ENCODE peak calls at places on chromosome 9, in nine cellular contexts. U is omental fat pad, K is NCI-H2227 treated with DMSO at 0.1 percent for 48 hours, V is EL, G is frontal cortex, C is AG09309, D is right cardiac atrium, M is RKO, X is H9. S is an unnamed sample.
A peak's percentile ranks its signal among the peaks of the same experiment; 100 is the strongest.

GRCh38 chr9:114282104-114282485 is 40.8 kb upstream of the ORM1 start:
- DNase-seq in U (peak; percentile 11), K (no peak), V (no peak), G (no peak), C (no peak), D (peak; percentile 10), M (no peak), X (peak; percentile 20), S (no peak)

GRCh38 chr9:124834586-124834985 is 18.7 kb upstream of the WDR38 start:
- DNase-seq in U (no peak), K (no peak), V (peak; percentile 66), G (no peak), C (no peak), D (no peak), M (peak; percentile 81), X (no peak), S (no peak)

GRCh38 chr9:74846771-74847170 is 41.0 kb downstream of the TRPM6 start:
- DNase-seq in U (no peak), K (no peak), V (peak; percentile 4), G (no peak), C (no peak), D (no peak), M (peak; percentile 14), X (no peak), S (no peak)

GRCh38 chr9:124436320-124436719 is 13.9 kb upstream of the ADGRD2 start:
- DNase-seq in U (no peak), K (no peak), V (no peak), G (no peak), C (no peak), D (no peak), M (no peak), X (no peak), S (no peak)

GRCh38 chr9:16082796-16083195 is 530.0 kb downstream of the CCDC171 start:
- DNase-seq in U (no peak), K (no peak), V (no peak), G (no peak), C (no peak), D (no peak), M (peak; percentile 67), X (no peak), S (no peak)

GRCh38 chr9:32483343-32483742 is 42.7 kb downstream of the RIGI start:
- DNase-seq in U (no peak), K (no peak), V (no peak), G (no peak), C (no peak), D (no peak), M (no peak), X (no peak), S (no peak)

GRCh38 chr9:87527211-87527916 is 29.7 kb downstream of the DAPK1 start:
- DNase-seq in U (no peak), K (no peak), V (no peak), G (no peak), C (no peak), D (no peak), M (no peak), X (no peak), S (no peak)

GRCh38 chr9:68887232-68887631 is 126.7 kb downstream of the PRKACG start:
- DNase-seq in U (no peak), K (no peak), V (no peak), G (no peak), C (no peak), D (no peak), M (no peak), X (no peak), S (no peak)

GRCh38 chr9:13478637-13479036 is 199.1 kb upstream of the MPDZ start:
- DNase-seq in U (no peak), K (no peak), V (no peak), G (no peak), C (no peak), D (no peak), M (no peak), X (no peak), S (no peak)

GRCh38 chr9:138104251-138105122 is 226.9 kb downstream of the CACNA1B start:
- DNase-seq in U (no peak), K (no peak), V (no peak), G (peak; percentile 13), C (no peak), D (no peak), M (no peak), X (peak; percentile 24), S (no peak)

GRCh38 chr9:12604154-12604825 is 88.9 kb upstream of the TYRP1 start:
- DNase-seq in U (no peak), K (no peak), V (peak; percentile 21), G (no peak), C (no peak), D (no peak), M (peak; percentile 77), X (no peak), S (no peak)

GRCh38 chr9:137307255-137308101 is 5.4 kb upstream of the NRARP start:
- DNase-seq in U (no peak), K (no peak), V (no peak), G (no peak), C (no peak), D (no peak), M (no peak), X (peak; percentile 90), S (peak; percentile 80)

GRCh38 chr9:133490201-133490681 is 11.3 kb upstream of the SLC2A6 start:
- DNase-seq in U (no peak), K (no peak), V (no peak), G (no peak), C (no peak), D (no peak), M (no peak), X (no peak), S (no peak)

GRCh38 chr9:133429641-133430161 is 7.5 kb downstream of the ADAMTS13 start:
- DNase-seq in U (no peak), K (no peak), V (peak; percentile 27), G (no peak), C (no peak), D (no peak), M (no peak), X (peak; percentile 87), S (peak; percentile 59)

GRCh38 chr9:134348404-134349155 is 22.3 kb downstream of the RXRA start:
- DNase-seq in U (no peak), K (no peak), V (no peak), G (no peak), C (no peak), D (no peak), M (no peak), X (no peak), S (no peak)

GRCh38 chr9:90942555-90942954 is 140.9 kb downstream of the SYK start:
- DNase-seq in U (no peak), K (no peak), V (no peak), G (no peak), C (no peak), D (no peak), M (no peak), X (no peak), S (peak; percentile 74)

GRCh38 chr9:128011071-128011817 is 30.5 kb upstream of the EEIG1 start:
- DNase-seq in U (no peak), K (no peak), V (no peak), G (no peak), C (no peak), D (no peak), M (no peak), X (no peak), S (peak; percentile 22)

GRCh38 chr9:131567910-131568309 is 22.6 kb downstream of the PRRT1B start:
- DNase-seq in U (no peak), K (no peak), V (no peak), G (no peak), C (no peak), D (no peak), M (no peak), X (no peak), S (no peak)

GRCh38 chr9:105259731-105260612 is 15.5 kb downstream of the SLC44A1 start:
- DNase-seq in U (no peak), K (no peak), V (no peak), G (no peak), C (no peak), D (no peak), M (no peak), X (no peak), S (no peak)

GRCh38 chr9:36136277-36136893 is at the start of gene GLIPR2:
- DNase-seq in U (no peak), K (no peak), V (peak; percentile 77), G (peak; percentile 96), C (no peak), D (peak; percentile 86), M (no peak), X (peak; percentile 59), S (peak; percentile 87)

GRCh38 chr9:89920901-89921300 is 316.1 kb downstream of the GADD45G start:
- DNase-seq in U (no peak), K (no peak), V (no peak), G (no peak), C (no peak), D (no peak), M (no peak), X (no peak), S (no peak)

GRCh38 chr9:70278312-70278711 is 19.5 kb downstream of the SMC5 start:
- DNase-seq in U (no peak), K (no peak), V (no peak), G (no peak), C (no peak), D (no peak), M (no peak), X (no peak), S (no peak)

GRCh38 chr9:35771079-35771441 is 17.0 kb upstream of the MSMP start:
- DNase-seq in U (no peak), K (no peak), V (no peak), G (no peak), C (no peak), D (peak; percentile 51), M (no peak), X (no peak), S (no peak)

GRCh38 chr9:116156621-116157314 is 3.2 kb downstream of the PAPPA start:
- DNase-seq in U (no peak), K (no peak), V (peak; percentile 75), G (no peak), C (peak; percentile 71), D (peak; percentile 74), M (no peak), X (peak; percentile 74), S (peak; percentile 25)

GRCh38 chr9:126752881-126753670 is 51.8 kb upstream of the ZBTB43 start:
- DNase-seq in U (no peak), K (no peak), V (no peak), G (no peak), C (no peak), D (no peak), M (no peak), X (no peak), S (no peak)

GRCh38 chr9:18632624-18633407 is 158.9 kb downstream of the ADAMTSL1 start:
- DNase-seq in U (no peak), K (no peak), V (peak; percentile 84), G (no peak), C (peak; percentile 84), D (peak; percentile 38), M (peak; percentile 58), X (no peak), S (no peak)

GRCh38 chr9:27945386-27945785 is 372.1 kb upstream of the C9orf72 start:
- DNase-seq in U (no peak), K (no peak), V (no peak), G (no peak), C (no peak), D (no peak), M (peak; percentile 40), X (no peak), S (no peak)

GRCh38 chr9:5425006-5425628 is 12.6 kb downstream of the PLGRKT start:
- DNase-seq in U (no peak), K (peak; percentile 20), V (peak; percentile 34), G (no peak), C (no peak), D (no peak), M (peak; percentile 56), X (no peak), S (no peak)

GRCh38 chr9:113712053-113712452 is 164.1 kb upstream of the ZNF618 start:
- DNase-seq in U (no peak), K (no peak), V (peak; percentile 59), G (no peak), C (no peak), D (no peak), M (no peak), X (no peak), S (peak; percentile 13)

GRCh38 chr9:116088396-116088795 is 65.2 kb upstream of the PAPPA start:
- DNase-seq in U (no peak), K (no peak), V (no peak), G (no peak), C (no peak), D (no peak), M (no peak), X (no peak), S (no peak)

GRCh38 chr9:70133253-70134208 is 89.9 kb downstream of the MAMDC2 start:
- DNase-seq in U (no peak), K (no peak), V (no peak), G (no peak), C (no peak), D (no peak), M (no peak), X (no peak), S (no peak)